ENCODE peak calls at places on chromosome 3, in six cellular contexts. F is K562, Q is fibroblast of pulmonary artery, I is psoas muscle, R is brain microvascular endothelial cell, S is endothelial cell of umbilical vein. K is an unnamed sample.

GRCh38 chr3:155739154-155739553 is 5.7 kb downstream of the PLCH1 start:
- DNase-seq in I (no peak), Q (no peak), R (no peak), F (peak; percentile 43), S (no peak), K (no peak)

GRCh38 chr3:53597136-53597915 is 102.9 kb downstream of the CACNA1D start:
- DNase-seq in F (no peak), S (peak; percentile 2), R (no peak), Q (no peak), I (no peak), K (no peak)

GRCh38 chr3:56183529-56183928 is 284.7 kb downstream of the ERC2 start:
- DNase-seq in Q (no peak), I (no peak), S (no peak), F (no peak), R (no peak), K (no peak)

GRCh38 chr3:47010050-47010712 is 30.7 kb downstream of the NBEAL2 start:
- DNase-seq in Q (no peak), I (no peak), S (no peak), R (no peak), F (no peak), K (no peak)

GRCh38 chr3:168123211-168124173 is 27.8 kb upstream of the GOLIM4 start:
- DNase-seq in Q (peak; percentile 17), I (no peak), F (no peak), S (no peak), R (no peak), K (peak; percentile 36)

GRCh38 chr3:50205719-50206276 is 727 bp downstream of the SLC38A3 start:
- DNase-seq in R (no peak), I (peak; percentile 81), S (peak; percentile 20), Q (no peak), F (peak; percentile 27), K (no peak)

GRCh38 chr3:156171517-156172267 is 51.3 kb downstream of the KCNAB1 start:
- DNase-seq in I (no peak), R (no peak), S (no peak), F (no peak), Q (no peak), K (no peak)

GRCh38 chr3:17013050-17013449 is 128.3 kb downstream of the PLCL2 start:
- DNase-seq in I (no peak), Q (no peak), S (no peak), F (no peak), R (no peak), K (peak; percentile 15)

GRCh38 chr3:32684800-32685603 is at the start of gene CNOT10:
- DNase-seq in Q (peak; percentile 93), R (peak; percentile 92), I (peak; percentile 97), F (peak; percentile 98), S (peak; percentile 95), K (peak; percentile 96)
- TF ChIP-seq CTCF in Q (no peak), R (peak; percentile 26), I (peak; percentile 22), F (peak; percentile 14), S (no peak), K (no peak)

GRCh38 chr3:32200490-32200889 is 38.0 kb upstream of the CMTM8 start:
- DNase-seq in R (peak; percentile 9), Q (peak; percentile 90), I (peak; percentile 83), S (peak; percentile 92), F (no peak), K (peak; percentile 21)

GRCh38 chr3:32198011-32198410 is 40.5 kb upstream of the CMTM8 start:
- DNase-seq in R (no peak), I (no peak), S (no peak), Q (no peak), F (no peak), K (no peak)

GRCh38 chr3:32200991-32201758 is 37.3 kb upstream of the CMTM8 start:
- DNase-seq in R (no peak), F (no peak), Q (peak; percentile 59), I (peak; percentile 56), S (peak; percentile 69), K (no peak)

GRCh38 chr3:32195995-32196540 is 42.4 kb upstream of the CMTM8 start:
- DNase-seq in R (no peak), I (no peak), F (no peak), S (no peak), Q (no peak), K (no peak)

DNA sequence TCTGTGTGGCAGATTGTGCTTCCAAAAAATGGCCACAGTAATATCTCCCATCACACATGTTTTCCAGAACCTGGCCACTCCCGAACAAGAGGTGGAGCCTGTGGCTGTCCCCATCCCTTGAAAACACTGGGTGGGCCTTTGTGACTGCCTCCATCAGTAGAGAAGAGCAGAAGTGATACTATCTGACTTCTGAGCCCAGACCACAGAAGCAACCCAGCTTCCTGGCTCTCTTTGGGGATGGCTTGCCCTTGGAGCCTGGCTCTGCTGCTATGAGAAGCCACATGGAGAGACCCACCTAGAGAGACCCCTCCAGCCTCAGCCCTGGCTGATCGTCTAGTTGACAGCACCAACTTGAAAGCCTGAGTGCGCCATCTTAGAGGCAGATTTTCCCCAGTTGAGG is 39.8 kb upstream of the CMTM8 start:
- DNase-seq in I (no peak), Q (no peak), S (no peak), F (no peak), R (no peak), K (no peak)
- H3K4me3 ChIP-seq in I (no peak overlapping the region), Q (no peak overlapping the region), S (no peak overlapping the region), F (no peak overlapping the region), R (no peak overlapping the region), K (no peak overlapping the region)

GRCh38 chr3:42117175-42118008 is 26.2 kb downstream of the TRAK1 start:
- DNase-seq in Q (peak; percentile 84), S (peak; percentile 56), R (peak; percentile 79), I (peak; percentile 74), F (peak; percentile 52), K (peak; percentile 85)

GRCh38 chr3:42119558-42120355 is 28.6 kb downstream of the TRAK1 start:
- DNase-seq in S (peak; percentile 95), Q (no peak), I (no peak), F (no peak), R (no peak), K (peak; percentile 31)

GRCh38 chr3:42116466-42116865 is 25.3 kb downstream of the TRAK1 start:
- DNase-seq in I (no peak), F (no peak), S (no peak), R (no peak), Q (no peak), K (no peak)

GRCh38 chr3:42120866-42121265 is 29.7 kb downstream of the TRAK1 start:
- DNase-seq in S (peak; percentile 25), I (no peak), Q (no peak), F (no peak), R (no peak), K (no peak)

GRCh38 chr3:42118762-42119361 is 27.7 kb downstream of the TRAK1 start:
- DNase-seq in F (peak; percentile 60), R (peak; percentile 52), I (peak; percentile 72), S (peak; percentile 75), Q (peak; percentile 49), K (peak; percentile 50)
- TF ChIP-seq CTCF in F (peak; percentile 69), R (peak; percentile 66), I (peak; percentile 53), S (peak; percentile 39), Q (peak; percentile 36), K (peak; percentile 54)

GRCh38 chr3:184177767-184178306 is 3.2 kb downstream of the AP2M1 start:
- DNase-seq in R (no peak), F (no peak), Q (no peak), S (no peak), I (peak; percentile 46), K (no peak)
- H3K4me3 ChIP-seq in R (peak overlapping the region; percentile 99), F (no peak overlapping the region), Q (peak overlapping the region; percentile 77), S (no peak overlapping the region), I (peak overlapping the region; percentile 15), K (no peak overlapping the region)

GRCh38 chr3:49133226-49133951 is 539 bp upstream of the LAMB2 start:
- DNase-seq in F (peak; percentile 86), S (peak; percentile 92), R (peak; percentile 85), Q (peak; percentile 91), I (peak; percentile 89), K (peak; percentile 93)
- TF ChIP-seq CTCF in F (no peak), S (no peak), R (no peak), Q (no peak), I (no peak), K (no peak)

GRCh38 chr3:169666501-169667379 is 3.2 kb upstream of the MECOM start:
- DNase-seq in I (no peak), S (peak; percentile 66), F (no peak), Q (no peak), R (no peak), K (peak; percentile 32)

GRCh38 chr3:169666079-169666436 is 2.5 kb upstream of the MECOM start:
- DNase-seq in S (no peak), F (no peak), I (no peak), Q (no peak), R (no peak), K (no peak)

GRCh38 chr3:169664034-169664820 is 715 bp upstream of the MECOM start:
- DNase-seq in R (no peak), F (no peak), S (peak; percentile 71), Q (peak; percentile 18), I (no peak), K (peak; percentile 13)

GRCh38 chr3:169667380-169667671 is 3.8 kb upstream of the MECOM start:
- DNase-seq in R (no peak), I (no peak), Q (no peak), S (peak; percentile 46), F (no peak), K (no peak)

GRCh38 chr3:169665264-169666078 is 2.0 kb upstream of the MECOM start:
- DNase-seq in Q (no peak), F (no peak), R (no peak), I (no peak), S (peak; percentile 42), K (no peak)
- H3K4me3 ChIP-seq in Q (no peak overlapping the region), F (no peak overlapping the region), R (no peak overlapping the region), I (no peak overlapping the region), S (no peak overlapping the region), K (no peak overlapping the region)

DNA sequence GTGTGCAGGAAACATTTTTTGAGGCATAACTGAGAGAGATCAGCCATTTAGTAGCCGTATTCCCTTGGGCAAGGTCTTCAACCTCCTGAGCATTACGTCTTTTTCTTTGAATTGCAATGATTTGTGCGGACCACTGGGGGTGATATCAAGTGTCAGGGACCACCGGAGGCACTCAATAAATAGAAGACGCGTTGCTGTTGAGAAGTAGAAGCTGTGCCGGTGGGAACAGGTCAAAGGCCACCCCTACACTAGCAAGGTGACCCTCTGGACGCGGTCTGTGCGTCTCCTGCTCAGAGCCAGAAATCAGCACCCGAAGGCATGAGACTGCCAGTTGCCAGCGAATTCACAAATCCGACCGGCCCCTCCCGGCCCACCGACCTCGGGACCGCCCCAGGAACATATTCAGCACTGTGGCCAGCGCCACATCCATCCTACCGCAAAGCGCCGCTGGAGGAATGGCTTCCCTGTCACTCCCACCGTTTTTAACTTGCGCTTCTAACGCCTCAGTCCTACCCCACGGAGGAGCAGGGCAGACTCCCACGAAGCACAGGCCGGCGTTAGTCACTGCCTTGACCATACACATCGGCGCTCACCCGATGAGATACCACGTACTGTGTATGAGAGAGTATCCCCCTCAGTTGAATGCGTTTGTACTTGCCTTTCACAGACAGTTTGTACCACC is 1.4 kb upstream of the GHSR start:
- DNase-seq in I (peak; percentile 65), Q (peak; percentile 54), S (peak; percentile 46), R (peak; percentile 7), F (peak; percentile 48), K (peak; percentile 36)
- TF ChIP-seq CTCF in I (no peak), Q (no peak), S (no peak), R (no peak), F (no peak), K (no peak)

GRCh38 chr3:143771939-143772338 is 76.3 kb downstream of the SLC9A9 start:
- DNase-seq in S (no peak), R (no peak), Q (no peak), I (no peak), F (no peak), K (no peak)
- H3K4me3 ChIP-seq in S (no peak overlapping the region), R (no peak overlapping the region), Q (no peak overlapping the region), I (no peak overlapping the region), F (no peak overlapping the region), K (no peak overlapping the region)

K was measured in astrocyte of the spinal cord.